ENCODE peak calls at places on chromosomes 6 and 20, in four cellular contexts. Q is CD4-positive, alpha-beta T cell; J is MCF 10A; V is brain microvascular endothelial cell. G is an unnamed sample.
A peak's percentile ranks its signal among the peaks of the same experiment; 100 is the strongest.

GRCh38 chr6:3868544-3868943 is 19.4 kb downstream of the FAM50B start:
- DNase-seq in Q (no peak), J (no peak), V (no peak), G (no peak)

GRCh38 chr6:154156135-154156948 is 117.3 kb downstream of the OPRM1 start:
- DNase-seq in Q (peak; percentile 62), J (peak; percentile 57), V (peak; percentile 47), G (peak; percentile 41)

GRCh38 chr20:25300496-25301170 is 52.7 kb downstream of the PYGB start:
- DNase-seq in Q (no peak), J (no peak), V (peak; percentile 38), G (peak; percentile 13)

GRCh38 chr6:128515550-128516513 is 4.6 kb downstream of the PTPRK start:
- DNase-seq in Q (no peak), J (peak; percentile 51), V (no peak), G (no peak)

GRCh38 chr6:64737418-64737817 is 969.6 kb downstream of the EYS start:
- DNase-seq in Q (no peak), J (no peak), V (no peak), G (no peak)

GRCh38 chr6:35973670-35974222 is 50.7 kb downstream of the SLC26A8 start:
- DNase-seq in Q (no peak), J (peak; percentile 41), V (no peak), G (no peak)

GRCh38 chr6:33693186-33694158 is 18.0 kb downstream of the UQCC2 start:
- DNase-seq in Q (no peak), J (no peak), V (no peak), G (no peak)

GRCh38 chr6:119112856-119113530 is 34.5 kb upstream of the FAM184A start:
- DNase-seq in Q (no peak), J (no peak), V (no peak), G (no peak)

GRCh38 chr20:24653306-24653705 is 183.9 kb downstream of the SYNDIG1 start:
- DNase-seq in Q (no peak), J (peak; percentile 35), V (no peak), G (peak; percentile 44)

GRCh38 chr20:15047100-15047499 is 709.7 kb upstream of the FLRT3 start:
- DNase-seq in Q (no peak), J (no peak), V (no peak), G (no peak)

GRCh38 chr6:51717477-51717876 is 369.9 kb downstream of the PKHD1 start:
- DNase-seq in Q (no peak), J (no peak), V (no peak), G (no peak)

GRCh38 chr6:162856885-162857284 is 129.1 kb downstream of the PACRG start:
- DNase-seq in Q (no peak), J (peak; percentile 86), V (peak; percentile 80), G (peak; percentile 75)

GRCh38 chr6:117272886-117273285 is 7.5 kb downstream of the VGLL2 start:
- DNase-seq in Q (no peak), J (no peak), V (no peak), G (no peak)

GRCh38 chr20:19824861-19825260 is 66.8 kb downstream of the RIN2 start:
- DNase-seq in Q (no peak), J (no peak), V (peak; percentile 44), G (peak; percentile 27)

GRCh38 chr6:123203928-123204327 is 207.9 kb downstream of the CLVS2 start:
- DNase-seq in Q (no peak), J (no peak), V (no peak), G (no peak)

GRCh38 chr6:13289789-13290318 is 38.5 kb downstream of the TBC1D7 start:
- DNase-seq in Q (no peak), J (no peak), V (no peak), G (no peak)

GRCh38 chr20:50338479-50339195 is 148.0 kb downstream of the CEBPB start:
- DNase-seq in Q (no peak), J (no peak), V (no peak), G (no peak)

GRCh38 chr6:108432792-108433191 is 127.9 kb upstream of the FOXO3 start:
- DNase-seq in Q (no peak), J (no peak), V (no peak), G (no peak)

GRCh38 chr6:12232339-12232738 is 57.8 kb upstream of the EDN1 start:
- DNase-seq in Q (no peak), J (no peak), V (peak; percentile 72), G (peak; percentile 32)

GRCh38 chr6:25944655-25945054 is 14.2 kb upstream of the SLC17A2 start:
- DNase-seq in Q (no peak), J (no peak), V (no peak), G (no peak)

GRCh38 chr6:17816921-17817611 is 110.3 kb upstream of the NUP153 start:
- DNase-seq in Q (no peak), J (no peak), V (no peak), G (peak; percentile 46)

GRCh38 chr20:62040381-62040922 is 25.2 kb downstream of the TAF4 start:
- DNase-seq in Q (no peak), J (no peak), V (no peak), G (no peak)

GRCh38 chr6:115271434-115271833 is 789.3 kb downstream of the FRK start:
- DNase-seq in Q (no peak), J (no peak), V (no peak), G (no peak)

GRCh38 chr6:115271001-115271400 is 789.7 kb downstream of the FRK start:
- DNase-seq in Q (no peak), J (no peak), V (no peak), G (no peak)

DNA sequence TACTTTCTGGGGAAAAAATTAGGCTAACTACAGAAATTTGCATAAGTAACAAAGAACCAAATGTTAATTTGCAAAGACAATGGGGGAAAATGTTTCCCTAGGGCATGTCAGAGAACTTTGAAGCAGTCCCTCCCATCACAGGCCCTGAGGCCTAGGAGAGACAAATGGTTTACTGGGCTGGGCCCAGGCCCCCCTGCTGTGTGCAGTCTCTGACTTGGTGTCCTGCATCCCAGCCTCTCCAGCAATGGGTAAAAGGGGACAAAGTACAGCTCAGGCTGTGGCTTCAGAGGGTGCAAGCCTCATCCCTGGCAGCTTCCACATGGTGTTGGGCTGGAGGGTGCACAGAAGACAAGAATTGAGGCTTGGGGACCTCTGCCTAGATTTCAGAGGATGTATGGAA is 788.4 kb downstream of the FRK start:
- DNase-seq in Q (no peak), J (no peak), V (no peak), G (no peak)
- TF ChIP-seq CTCF in Q (no peak), J (no peak), V (no peak), G (no peak)

GRCh38 chr6:158837684-158838625 is 18.8 kb upstream of the EZR start:
- DNase-seq in Q (no peak), J (no peak), V (no peak), G (peak; percentile 43)
- TF ChIP-seq CTCF in Q (no peak), J (no peak), V (no peak), G (no peak)

DNA sequence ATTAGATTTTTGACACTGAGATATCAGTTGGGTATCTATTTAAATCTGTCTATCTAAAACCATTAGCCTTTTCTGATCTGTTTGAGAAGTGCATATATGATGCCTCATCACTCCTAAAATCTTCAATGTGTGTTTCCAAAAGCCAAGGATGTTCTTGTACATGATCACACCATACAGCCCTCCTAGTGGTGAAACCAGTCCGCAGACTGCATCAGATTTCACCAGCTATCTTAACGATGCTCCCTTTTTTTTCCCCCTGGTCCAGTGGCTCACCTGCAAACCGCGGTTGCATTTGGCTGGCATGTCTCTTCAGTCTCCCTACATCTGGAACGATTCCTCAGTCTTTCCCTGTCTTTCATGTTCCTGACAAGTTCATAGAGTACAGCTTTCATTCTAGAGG is 4.0 kb downstream of the KIZ start:
- DNase-seq in Q (no peak), J (no peak), V (no peak), G (no peak)
- TF ChIP-seq CTCF in Q (no peak), J (no peak), V (peak; percentile 28), G (peak; percentile 37)

GRCh38 chr20:41260734-41261220 is 56.8 kb downstream of the ZHX3 start:
- DNase-seq in Q (no peak), J (no peak), V (no peak), G (no peak)

GRCh38 chr20:41261790-41262717 is 55.5 kb downstream of the ZHX3 start:
- DNase-seq in Q (no peak), J (peak; percentile 45), V (no peak), G (no peak)

GRCh38 chr20:41258489-41258888 is 59.0 kb downstream of the ZHX3 start:
- DNase-seq in Q (no peak), J (no peak), V (peak; percentile 20), G (no peak)

GRCh38 chr20:41259309-41259708 is 58.2 kb downstream of the ZHX3 start:
- DNase-seq in Q (no peak), J (no peak), V (no peak), G (no peak)

GRCh38 chr20:41261260-41261659 is 56.3 kb downstream of the ZHX3 start:
- DNase-seq in Q (no peak), J (no peak), V (no peak), G (no peak)
- TF ChIP-seq CTCF in Q (no peak), J (no peak), V (no peak), G (no peak)

GRCh38 chr6:135701426-135701825 is 150.1 kb upstream of the PDE7B start:
- DNase-seq in Q (no peak), J (peak; percentile 34), V (no peak), G (no peak)
- TF ChIP-seq CTCF in Q (no peak), J (no peak), V (no peak), G (no peak)

GRCh38 chr6:149234051-149234962 is 83.2 kb upstream of the TAB2 start:
- DNase-seq in Q (peak; percentile 34), J (peak; percentile 68), V (peak; percentile 46), G (peak; percentile 44)

GRCh38 chr6:149235130-149235561 is 82.4 kb upstream of the TAB2 start:
- DNase-seq in Q (no peak), J (peak; percentile 95), V (peak; percentile 97), G (peak; percentile 35)

GRCh38 chr6:149239573-149240209 is 77.8 kb upstream of the TAB2 start:
- DNase-seq in Q (no peak), J (no peak), V (no peak), G (no peak)

GRCh38 chr6:149236584-149236983 is 80.9 kb upstream of the TAB2 start:
- DNase-seq in Q (no peak), J (peak; percentile 63), V (peak; percentile 41), G (no peak)

GRCh38 chr6:149237464-149237863 is 80.0 kb upstream of the TAB2 start:
- DNase-seq in Q (no peak), J (no peak), V (no peak), G (no peak)
- TF ChIP-seq CTCF in Q (no peak), J (no peak), V (no peak), G (no peak)